ENCODE peak calls at places on chromosome 1, in nine cellular contexts. X, T, U, S, E, G, B, D and A are unnamed samples.

GRCh38 chr1:109876617-109877319 is 33.9 kb upstream of the CSF1 start:
- DNase-seq in X (no peak), T (no peak), U (no peak), S (no peak), E (no peak), G (peak), B (peak), D (no peak), A (no peak)

GRCh38 chr1:179217943-179218507 is 11.5 kb downstream of the ABL2 start:
- DNase-seq in X (peak), T (no peak), U (no peak), S (no peak), E (no peak), G (no peak), B (peak), D (no peak), A (no peak)

GRCh38 chr1:198157241-198157846 is 546 bp downstream of the NEK7 start:
- DNase-seq in X (peak), T (peak), U (peak), S (peak), E (peak), G (peak), B (peak), D (peak), A (peak)

GRCh38 chr1:233143266-233143665 is 152.3 kb downstream of the PCNX2 start:
- DNase-seq in X (no peak), T (no peak), U (no peak), S (no peak), E (no peak), G (no peak), B (peak), D (no peak), A (no peak)

GRCh38 chr1:204072951-204073836 is at the start of gene SOX13:
- DNase-seq in X (peak), T (peak), U (peak), S (peak), E (peak), G (peak), B (peak), D (peak), A (no peak)

GRCh38 chr1:50620680-50621329 is 197.6 kb upstream of the DMRTA2 start:
- DNase-seq in X (no peak), T (peak), U (no peak), S (peak), E (no peak), G (peak), B (peak), D (peak), A (no peak)

GRCh38 chr1:101004061-101004460 is 21.5 kb downstream of the DPH5 start:
- DNase-seq in X (no peak), T (peak), U (no peak), S (peak), E (no peak), G (no peak), B (peak), D (no peak), A (no peak)

GRCh38 chr1:195663549-195664280 is 944.5 kb downstream of the KCNT2 start:
- DNase-seq in X (no peak), T (peak), U (no peak), S (peak), E (no peak), G (no peak), B (peak), D (peak), A (no peak)

GRCh38 chr1:118300808-118301207 is 115.8 kb upstream of the SPAG17 start:
- DNase-seq in X (no peak), T (no peak), U (no peak), S (no peak), E (no peak), G (peak), B (no peak), D (no peak), A (no peak)

GRCh38 chr1:173714759-173715537 is at the start of gene KLHL20:
- DNase-seq in X (peak), T (peak), U (peak), S (peak), E (peak), G (peak), B (peak), D (peak), A (peak)
- TF ChIP-seq CTCF in X (no peak), T (peak), U (no peak), S (no peak), E (peak), G (no peak), B (no peak), D (no peak), A (no peak)

DNA sequence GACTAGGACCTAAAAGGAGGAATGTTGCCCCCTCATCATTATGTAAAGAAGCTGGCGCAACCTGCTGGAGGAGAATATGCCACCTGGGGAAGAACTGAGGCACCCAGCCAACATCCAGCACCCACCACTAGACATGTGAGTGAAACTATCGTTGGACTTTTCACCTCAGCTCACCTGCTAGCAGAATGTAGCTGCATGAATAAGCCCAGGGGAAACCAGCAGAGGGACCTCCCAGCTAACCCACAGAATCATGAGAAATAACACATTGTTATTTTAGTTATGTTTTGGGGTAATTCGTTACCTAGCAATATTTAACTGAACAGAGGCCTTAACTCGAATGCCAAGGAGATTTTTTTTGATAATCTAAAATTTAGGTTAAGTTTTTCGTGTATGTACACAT is 542.5 kb upstream of the DAB1 start:
- DNase-seq in X (no peak), T (no peak), U (no peak), S (no peak), E (no peak), G (peak), B (no peak), D (no peak), A (no peak)
- TF ChIP-seq CTCF in X (no peak), T (no peak), U (no peak), S (no peak), E (no peak), G (peak), B (no peak), D (no peak), A (no peak)

GRCh38 chr1:51768971-51769601 is 109.4 kb downstream of the NRDC start:
- DNase-seq in X (no peak), T (peak), U (no peak), S (peak), E (peak), G (peak), B (peak), D (peak), A (no peak)
- TF ChIP-seq CTCF in X (peak), T (peak), U (peak), S (peak), E (peak), G (peak), B (peak), D (peak), A (peak)

GRCh38 chr1:111448918-111449702 is at the start of the genes ATP5PB and WDR77:
- DNase-seq in X (peak), T (peak), U (peak), S (peak), E (peak), G (peak), B (peak), D (peak), A (peak)
- TF ChIP-seq CTCF in X (no peak), T (no peak), U (no peak), S (no peak), E (no peak), G (no peak), B (no peak), D (no peak), A (no peak)

DNA sequence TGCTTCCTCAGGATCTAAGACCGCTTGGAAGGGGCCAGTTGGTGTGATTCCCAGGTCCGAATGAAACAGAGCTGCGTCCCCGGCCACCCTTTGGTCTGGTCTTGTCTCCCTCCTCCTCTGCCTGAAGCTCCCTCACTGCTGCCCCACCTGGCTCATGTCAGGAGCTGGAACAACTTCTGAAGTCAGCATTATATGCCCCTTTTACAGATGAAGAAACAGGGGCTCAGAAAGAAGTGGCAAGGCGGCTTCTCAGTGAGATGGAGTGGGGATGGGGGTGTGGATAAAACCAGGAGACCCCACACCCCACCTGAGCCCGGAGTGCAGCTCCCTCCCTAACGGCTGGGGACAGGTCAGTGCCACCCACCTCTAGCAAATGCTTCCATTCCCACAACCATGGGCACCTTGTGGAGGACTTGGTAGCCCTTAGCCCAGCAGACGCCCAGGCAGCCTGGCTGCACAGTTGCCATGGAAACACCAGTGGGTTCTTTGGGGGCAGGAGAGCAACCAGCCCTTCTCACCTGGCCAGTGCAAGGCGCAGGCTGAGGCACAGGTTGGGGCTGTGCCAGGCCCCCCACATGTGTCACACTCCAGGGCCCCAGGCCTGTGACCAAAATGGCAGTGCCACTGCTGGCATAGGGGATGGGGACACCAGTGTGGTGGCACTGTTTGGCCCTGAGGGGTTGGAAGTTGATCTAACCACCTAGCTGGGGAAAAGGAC is 31.9 kb upstream of the ECE1 start:
- DNase-seq in X (no peak), T (no peak), U (no peak), S (no peak), E (no peak), G (peak), B (no peak), D (no peak), A (no peak)
- TF ChIP-seq CTCF in X (no peak), T (peak), U (no peak), S (no peak), E (no peak), G (peak), B (peak), D (peak), A (no peak)

DNA sequence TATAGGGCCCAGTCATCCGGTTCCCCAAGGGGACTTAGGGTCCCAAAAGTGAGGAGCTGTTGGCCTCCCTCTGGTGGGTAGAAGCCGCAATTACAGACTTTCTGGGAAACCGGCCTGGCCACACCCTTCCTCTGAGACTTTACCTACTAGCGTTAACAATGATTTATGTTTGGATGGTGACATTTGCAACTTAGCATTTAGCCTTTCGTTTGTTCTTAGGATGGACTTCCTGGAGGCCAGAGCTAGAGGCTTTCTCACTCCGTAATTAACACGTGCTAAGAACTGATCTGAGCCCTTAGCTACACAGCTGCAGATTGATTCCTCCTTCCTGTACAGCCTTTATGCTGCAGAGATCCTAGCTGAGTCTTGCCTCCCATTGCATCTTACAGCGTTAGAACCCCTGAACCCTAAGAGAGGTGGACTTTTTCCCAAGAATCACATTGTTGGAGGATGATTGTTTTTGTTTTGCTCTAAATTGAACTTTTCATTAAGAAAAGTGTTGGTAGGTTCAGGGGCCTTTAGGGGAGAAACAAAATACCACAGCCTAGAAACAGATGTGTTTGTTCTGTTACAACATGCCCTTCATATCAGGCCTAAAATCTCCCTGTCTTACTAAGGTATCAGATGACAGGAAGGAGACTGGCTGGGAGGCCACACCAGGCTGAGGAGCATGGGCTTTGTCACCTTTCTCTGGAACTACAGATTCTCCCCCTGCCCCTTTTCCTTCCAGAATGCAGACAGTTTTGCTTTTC is 2.0 kb downstream of the S100A11 start:
- DNase-seq in X (peak), T (peak), U (peak), S (peak), E (peak), G (peak), B (peak), D (no peak), A (no peak)
- TF ChIP-seq CTCF in X (peak), T (peak), U (peak), S (peak), E (peak), G (peak), B (peak), D (peak), A (peak)

DNA sequence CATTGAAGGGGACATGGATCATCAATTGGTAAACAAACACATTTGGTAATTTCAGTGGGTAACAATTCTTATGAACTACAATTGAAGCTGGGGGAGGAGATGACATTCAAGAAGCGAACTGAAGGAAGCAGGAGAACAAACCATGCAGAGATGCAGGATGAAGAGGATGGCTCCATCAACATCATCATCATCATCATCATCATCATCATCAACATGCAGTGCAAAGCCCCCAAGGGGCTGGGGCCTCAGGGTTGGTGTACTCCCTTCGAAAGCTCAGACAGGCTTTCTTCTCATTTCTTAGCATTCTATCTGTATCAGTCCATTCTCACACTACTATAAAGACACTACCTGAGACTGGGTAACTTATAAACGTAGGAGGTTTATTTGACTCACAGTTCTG is 105.8 kb downstream of the DUSP10 start:
- DNase-seq in X (no peak), T (no peak), U (no peak), S (no peak), E (no peak), G (no peak), B (no peak), D (no peak), A (no peak)
- TF ChIP-seq CTCF in X (no peak), T (no peak), U (no peak), S (no peak), E (no peak), G (no peak), B (no peak), D (no peak), A (no peak)

GRCh38 chr1:8439015-8439702 is 121.2 kb downstream of the SLC45A1 start:
- DNase-seq in X (peak), T (no peak), U (peak), S (peak), E (peak), G (peak), B (peak), D (peak), A (peak)
- TF ChIP-seq CTCF in X (no peak), T (no peak), U (peak), S (no peak), E (peak), G (peak), B (peak), D (peak), A (no peak)

DNA sequence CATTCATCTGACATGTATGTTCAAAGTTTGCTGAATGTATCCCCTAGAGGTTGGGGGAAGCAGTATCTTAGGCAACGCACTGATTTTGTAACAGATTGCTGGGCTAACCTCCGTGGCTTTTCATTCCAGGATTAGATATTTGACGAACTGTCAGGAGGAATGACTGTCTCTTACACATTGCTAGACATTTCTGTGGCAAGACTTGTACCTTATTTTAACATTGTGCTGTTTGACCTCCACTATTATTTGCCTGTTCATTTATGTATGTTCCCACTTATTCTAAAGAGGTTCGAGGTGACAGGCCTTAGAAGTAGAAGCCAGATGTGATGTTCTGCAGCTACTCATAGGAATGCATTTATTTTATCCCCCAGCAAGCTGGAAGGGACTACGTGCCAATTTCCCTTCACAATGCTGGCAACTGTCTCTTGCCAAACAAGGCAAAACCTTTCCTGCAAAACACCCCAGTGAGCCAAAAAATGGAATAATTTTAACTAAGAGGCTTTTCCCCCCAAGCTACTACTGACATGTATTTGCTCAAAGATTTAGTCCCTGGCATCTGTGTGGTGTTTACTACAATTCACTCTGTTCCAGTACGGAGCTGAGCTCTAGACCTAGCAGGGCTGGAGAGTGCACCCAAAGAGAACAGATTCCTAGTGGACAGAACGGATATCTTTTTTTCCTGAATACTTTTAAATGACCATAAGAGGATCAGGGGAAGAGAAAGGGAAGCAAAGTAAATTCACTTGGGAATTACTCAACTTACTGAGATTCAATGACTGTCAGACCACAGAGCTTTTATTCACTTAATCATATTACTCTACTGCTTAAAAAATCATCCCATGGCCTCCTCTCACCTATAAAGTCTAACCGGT is 646.2 kb downstream of the SMYD3 start:
- DNase-seq in X (no peak), T (no peak), U (no peak), S (no peak), E (no peak), G (no peak), B (peak), D (peak), A (no peak)
- TF ChIP-seq CTCF in X (no peak), T (no peak), U (no peak), S (no peak), E (no peak), G (no peak), B (peak), D (peak), A (no peak)